ENCODE peak calls at places on chromosomes 5 and 9, in six cellular contexts. One of them, this sample, is unnamed.

GRCh38 chr5:72598461-72599433 is 91.5 kb upstream of the ZNF366 start:
- DNase-seq in K562: no peak
- DNase-seq in GM12878: no peak
- DNase-seq in HepG2: peak; percentile 60
- DNase-seq in WTC11: no peak
- DNase-seq in HCT116: no peak
- DNase-seq in this sample: no peak

GRCh38 chr5:15008911-15009310 is 137.3 kb upstream of the ANKH start:
- DNase-seq in K562: no peak
- DNase-seq in HCT116: no peak
- DNase-seq in GM12878: no peak
- DNase-seq in WTC11: no peak
- DNase-seq in HepG2: peak; percentile 21
- DNase-seq in this sample: no peak

GRCh38 chr9:75993434-75993833 is 103.0 kb downstream of the PCSK5 start:
- DNase-seq in WTC11: no peak
- DNase-seq in HepG2: peak; percentile 33
- DNase-seq in HCT116: peak; percentile 26
- DNase-seq in K562: no peak
- DNase-seq in GM12878: no peak
- DNase-seq in this sample: no peak

GRCh38 chr9:98773721-98774120 is 22.6 kb downstream of the ANKS6 start:
- DNase-seq in WTC11: no peak
- DNase-seq in GM12878: no peak
- DNase-seq in K562: no peak
- DNase-seq in HepG2: no peak
- DNase-seq in HCT116: no peak
- DNase-seq in this sample: no peak

GRCh38 chr5:110651507-110651906 is 75.0 kb downstream of the TMEM232 start:
- DNase-seq in WTC11: no peak
- DNase-seq in GM12878: no peak
- DNase-seq in HepG2: no peak
- DNase-seq in HCT116: no peak
- DNase-seq in K562: no peak
- DNase-seq in this sample: no peak

GRCh38 chr9:38160613-38161215 is 91.7 kb upstream of the SHB start:
- DNase-seq in GM12878: no peak
- DNase-seq in HepG2: peak; percentile 57
- DNase-seq in WTC11: peak; percentile 86
- DNase-seq in HCT116: peak; percentile 69
- DNase-seq in K562: peak; percentile 79
- DNase-seq in this sample: peak; percentile 87

GRCh38 chr9:12956261-12956660 is 181.4 kb downstream of the LURAP1L start:
- DNase-seq in HCT116: no peak
- DNase-seq in WTC11: no peak
- DNase-seq in K562: no peak
- DNase-seq in GM12878: no peak
- DNase-seq in HepG2: no peak
- DNase-seq in this sample: no peak

GRCh38 chr9:119736478-119737454 is 367.5 kb upstream of the BRINP1 start:
- DNase-seq in WTC11: no peak
- DNase-seq in K562: no peak
- DNase-seq in GM12878: peak; percentile 38
- DNase-seq in HCT116: no peak
- DNase-seq in HepG2: no peak
- DNase-seq in this sample: no peak

GRCh38 chr9:136662656-136663310 is at the start of gene EGFL7:
- DNase-seq in HCT116: no peak
- DNase-seq in WTC11: no peak
- DNase-seq in GM12878: no peak
- DNase-seq in K562: peak; percentile 96
- DNase-seq in HepG2: no peak
- DNase-seq in this sample: peak; percentile 45

GRCh38 chr5:142590451-142591240 is 95.2 kb downstream of the FGF1 start:
- DNase-seq in HepG2: no peak
- DNase-seq in HCT116: no peak
- DNase-seq in GM12878: no peak
- DNase-seq in K562: no peak
- DNase-seq in WTC11: no peak
- DNase-seq in this sample: no peak

GRCh38 chr5:5380298-5380697 is 42.2 kb upstream of the ICE1 start:
- DNase-seq in HCT116: no peak
- DNase-seq in HepG2: no peak
- DNase-seq in K562: no peak
- DNase-seq in GM12878: no peak
- DNase-seq in WTC11: no peak
- DNase-seq in this sample: no peak

GRCh38 chr9:82799300-82799699 is 263.6 kb downstream of the RASEF start:
- DNase-seq in WTC11: no peak
- DNase-seq in K562: no peak
- DNase-seq in GM12878: no peak
- DNase-seq in HCT116: no peak
- DNase-seq in HepG2: no peak
- DNase-seq in this sample: no peak

GRCh38 chr9:123509646-123510045 is 153.6 kb downstream of the CRB2 start:
- DNase-seq in HCT116: no peak
- DNase-seq in WTC11: no peak
- DNase-seq in HepG2: no peak
- DNase-seq in K562: no peak
- DNase-seq in GM12878: no peak
- DNase-seq in this sample: no peak

GRCh38 chr9:81621785-81622243 is 67.5 kb downstream of the TLE1 start:
- DNase-seq in WTC11: peak; percentile 71
- DNase-seq in HCT116: no peak
- DNase-seq in GM12878: no peak
- DNase-seq in K562: no peak
- DNase-seq in HepG2: no peak
- DNase-seq in this sample: no peak

GRCh38 chr5:177018341-177018740 is 4.2 kb upstream of the ZNF346 start:
- DNase-seq in HepG2: no peak
- DNase-seq in WTC11: no peak
- DNase-seq in HCT116: no peak
- DNase-seq in K562: no peak
- DNase-seq in GM12878: no peak
- DNase-seq in this sample: no peak

GRCh38 chr9:127614961-127615360 is 2.9 kb downstream of the STXBP1 start:
- DNase-seq in HCT116: no peak
- DNase-seq in GM12878: no peak
- DNase-seq in WTC11: no peak
- DNase-seq in K562: no peak
- DNase-seq in HepG2: no peak
- DNase-seq in this sample: no peak

GRCh38 chr5:146402949-146403348 is 44.2 kb upstream of the TCERG1 start:
- DNase-seq in WTC11: no peak
- DNase-seq in GM12878: no peak
- DNase-seq in HepG2: no peak
- DNase-seq in K562: no peak
- DNase-seq in HCT116: no peak
- DNase-seq in this sample: no peak

GRCh38 chr5:39476466-39477215 is 51.9 kb upstream of the DAB2 start:
- DNase-seq in HCT116: no peak
- DNase-seq in K562: no peak
- DNase-seq in GM12878: no peak
- DNase-seq in HepG2: no peak
- DNase-seq in WTC11: no peak
- DNase-seq in this sample: no peak

GRCh38 chr9:7976167-7976755 is 176.7 kb upstream of the DMAC1 start:
- DNase-seq in HepG2: no peak
- DNase-seq in GM12878: peak; percentile 89
- DNase-seq in K562: no peak
- DNase-seq in HCT116: no peak
- DNase-seq in WTC11: no peak
- DNase-seq in this sample: no peak

GRCh38 chr9:3906437-3907213 is 380.8 kb upstream of the RFX3 start:
- DNase-seq in HCT116: peak; percentile 43
- DNase-seq in K562: peak; percentile 2
- DNase-seq in HepG2: no peak
- DNase-seq in GM12878: no peak
- DNase-seq in WTC11: no peak
- DNase-seq in this sample: no peak

GRCh38 chr9:127809002-127809561 is 6.4 kb downstream of the FPGS start:
- DNase-seq in GM12878: no peak
- DNase-seq in HepG2: no peak
- DNase-seq in WTC11: no peak
- DNase-seq in K562: no peak
- DNase-seq in HCT116: no peak
- DNase-seq in this sample: no peak

GRCh38 chr5:154712518-154713437 is 42.4 kb upstream of the LARP1 start:
- DNase-seq in K562: no peak
- DNase-seq in HCT116: peak; percentile 46
- DNase-seq in GM12878: no peak
- DNase-seq in WTC11: peak; percentile 82
- DNase-seq in HepG2: no peak
- DNase-seq in this sample: peak; percentile 82

GRCh38 chr9:120868676-120869359 is 8.2 kb downstream of the PHF19 start:
- DNase-seq in WTC11: peak; percentile 98
- DNase-seq in HepG2: no peak
- DNase-seq in K562: peak; percentile 100
- DNase-seq in GM12878: peak; percentile 77
- DNase-seq in HCT116: peak; percentile 94
- DNase-seq in this sample: peak; percentile 98

GRCh38 chr5:116785101-116785500 is 210.5 kb upstream of the SEMA6A start:
- DNase-seq in HCT116: no peak
- DNase-seq in K562: no peak
- DNase-seq in WTC11: no peak
- DNase-seq in GM12878: no peak
- DNase-seq in HepG2: no peak
- DNase-seq in this sample: no peak

GRCh38 chr9:134895849-134896833 is 15.5 kb downstream of the FCN2 start:
- DNase-seq in GM12878: no peak
- DNase-seq in K562: no peak
- DNase-seq in HCT116: peak; percentile 69
- DNase-seq in HepG2: no peak
- DNase-seq in WTC11: no peak
- DNase-seq in this sample: no peak

GRCh38 chr5:36630201-36630968 is 24.0 kb downstream of the SLC1A3 start:
- DNase-seq in HCT116: no peak
- DNase-seq in HepG2: no peak
- DNase-seq in WTC11: no peak
- DNase-seq in K562: no peak
- DNase-seq in GM12878: no peak
- DNase-seq in this sample: no peak

GRCh38 chr9:107707915-107708441 is 218.4 kb upstream of the KLF4 start:
- DNase-seq in WTC11: no peak
- DNase-seq in GM12878: no peak
- DNase-seq in K562: peak; percentile 38
- DNase-seq in HCT116: no peak
- DNase-seq in HepG2: no peak
- DNase-seq in this sample: no peak

GRCh38 chr9:107710552-107710951 is 221.0 kb upstream of the KLF4 start:
- DNase-seq in HepG2: no peak
- DNase-seq in WTC11: no peak
- DNase-seq in HCT116: no peak
- DNase-seq in GM12878: no peak
- DNase-seq in K562: no peak
- DNase-seq in this sample: no peak

GRCh38 chr9:107707419-107707837 is 217.9 kb upstream of the KLF4 start:
- DNase-seq in WTC11: no peak
- DNase-seq in GM12878: no peak
- DNase-seq in K562: no peak
- DNase-seq in HCT116: no peak
- DNase-seq in HepG2: no peak
- DNase-seq in this sample: no peak

GRCh38 chr9:107706706-107707105 is 217.1 kb upstream of the KLF4 start:
- DNase-seq in HCT116: no peak
- DNase-seq in GM12878: no peak
- DNase-seq in K562: no peak
- DNase-seq in WTC11: no peak
- DNase-seq in HepG2: no peak
- DNase-seq in this sample: no peak

DNA sequence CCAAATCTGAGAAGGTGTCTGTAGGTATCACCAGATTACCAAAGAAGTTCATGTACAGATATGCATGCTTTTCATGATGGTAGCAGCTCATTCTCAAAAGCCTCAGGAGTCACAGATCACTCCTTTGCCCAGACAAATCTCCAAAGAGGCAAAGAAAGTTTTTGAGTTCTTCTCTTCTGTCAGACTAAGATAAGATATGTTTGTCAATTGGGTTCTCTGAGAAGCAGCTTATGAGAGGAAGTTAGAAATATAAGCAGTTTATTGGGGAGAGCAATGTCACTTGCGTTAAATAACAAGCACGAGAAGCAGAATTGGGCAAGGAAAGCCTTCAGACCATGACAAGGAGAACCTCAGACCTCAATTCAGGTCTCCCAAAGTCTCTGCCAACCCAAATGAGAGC is 219.2 kb upstream of the KLF4 start:
- DNase-seq in WTC11: no peak
- DNase-seq in HepG2: no peak
- DNase-seq in HCT116: no peak
- DNase-seq in GM12878: no peak
- DNase-seq in K562: no peak
- DNase-seq in this sample: no peak
- TF ChIP-seq CTCF in WTC11: no peak
- TF ChIP-seq CTCF in HepG2: no peak
- TF ChIP-seq CTCF in HCT116: no peak
- TF ChIP-seq CTCF in GM12878: no peak
- TF ChIP-seq CTCF in K562: no peak
- TF ChIP-seq CTCF in this sample: no peak

GRCh38 chr5:150789943-150790611 is 11.5 kb downstream of the SMIM3 start:
- DNase-seq in K562: peak; percentile 48
- DNase-seq in WTC11: no peak
- DNase-seq in HepG2: no peak
- DNase-seq in GM12878: peak; percentile 54
- DNase-seq in HCT116: peak; percentile 85
- DNase-seq in this sample: no peak
- TF ChIP-seq SP1 in K562: no peak
- TF ChIP-seq SP1 in WTC11: no peak
- TF ChIP-seq SP1 in HepG2: no peak
- TF ChIP-seq SP1 in GM12878: no peak
- TF ChIP-seq SP1 in HCT116: peak; percentile 80
- TF ChIP-seq SP1 in this sample: no peak

DNA sequence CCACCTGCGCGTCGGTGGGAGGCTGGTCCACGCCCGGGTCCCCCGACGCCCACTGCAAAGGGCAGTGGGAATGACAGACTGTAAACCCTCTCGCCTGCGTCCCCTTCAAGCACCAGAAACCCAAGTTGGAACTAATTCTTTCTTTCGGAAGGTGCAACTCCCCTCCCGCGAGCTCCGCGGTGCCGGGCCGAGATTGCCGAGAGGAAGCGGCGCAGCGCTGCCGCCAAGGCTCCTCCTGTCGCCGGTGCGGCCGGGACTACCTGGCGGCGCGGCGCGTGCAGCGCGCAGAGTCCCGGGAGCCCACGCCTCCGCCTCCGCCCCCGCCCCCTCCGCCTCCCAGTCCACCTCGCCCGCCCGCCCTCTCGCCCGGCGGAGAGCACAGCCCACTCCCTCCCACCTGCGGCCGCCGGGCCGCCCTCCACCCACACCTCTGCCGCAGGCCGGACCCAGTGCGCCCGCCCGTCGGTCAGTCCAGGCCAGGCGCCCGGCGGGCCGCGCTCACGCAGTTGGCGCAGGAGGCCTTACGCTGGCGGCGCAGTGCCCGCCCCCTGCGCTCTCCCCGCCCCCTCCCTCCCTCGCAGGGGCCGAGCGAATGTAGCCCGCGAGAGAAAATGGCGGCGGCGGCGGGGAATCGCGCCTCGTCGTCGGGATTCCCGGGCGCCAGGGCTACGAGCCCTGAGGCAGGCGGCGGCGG is at the start of gene MAP3K1:
- DNase-seq in HCT116: no peak
- DNase-seq in HepG2: peak; percentile 82
- DNase-seq in WTC11: peak; percentile 73
- DNase-seq in K562: peak; percentile 89
- DNase-seq in GM12878: no peak
- DNase-seq in this sample: no peak
- TF ChIP-seq CTCF in HCT116: no peak
- TF ChIP-seq CTCF in HepG2: peak; percentile 9
- TF ChIP-seq CTCF in WTC11: no peak
- TF ChIP-seq CTCF in K562: no peak
- TF ChIP-seq CTCF in GM12878: no peak
- TF ChIP-seq CTCF in this sample: no peak

GRCh38 chr5:107129051-107129450 is 541.7 kb downstream of the EFNA5 start:
- DNase-seq in GM12878: no peak
- DNase-seq in HCT116: no peak
- DNase-seq in HepG2: no peak
- DNase-seq in K562: no peak
- DNase-seq in WTC11: no peak
- DNase-seq in this sample: no peak
- TF ChIP-seq SP1 in GM12878: no peak
- TF ChIP-seq SP1 in HCT116: no peak
- TF ChIP-seq SP1 in HepG2: no peak
- TF ChIP-seq SP1 in K562: no peak
- TF ChIP-seq SP1 in WTC11: no peak
- TF ChIP-seq SP1 in this sample: no peak

This sample was measured in H1.